ENCODE peak calls at places on chromosomes 5 and 9, in six cellular contexts. U is activated T-helper 1 cell treated with anti-CD3 and anti-CD28 coated beads, Interleukin-2, amount 50 U/mL, for 16 hours; T is ACHN; Y is upper lobe of right lung; E is naive thymus-derived CD4-positive, alpha-beta T cell; G is stimulated activated CD8-positive, alpha-beta memory T cell treated with anti-CD3 and anti-CD28 coated beads, Interleukin-7, amount 100 ng/mL, for 1 hour. F is an unnamed sample.

GRCh38 chr9:134477342-134477925 is 151.2 kb downstream of the RXRA start:
- DNase-seq in U (no peak), T (no peak), Y (no peak), E (no peak), G (no peak), F (no peak)

GRCh38 chr9:106111039-106111740 is 416.8 kb downstream of the TMEM38B start:
- DNase-seq in U (no peak), T (no peak), Y (no peak), E (no peak), G (no peak), F (no peak)

GRCh38 chr5:151008124-151008491 is 12.3 kb upstream of the GPX3 start:
- DNase-seq in U (no peak), T (no peak), Y (no peak), E (no peak), G (no peak), F (no peak)

GRCh38 chr5:38364825-38365224 is 106.5 kb downstream of the EGFLAM start:
- DNase-seq in U (no peak), T (no peak), Y (no peak), E (no peak), G (no peak), F (no peak)

GRCh38 chr5:1718669-1719068 is 81.0 kb downstream of the MRPL36 start:
- DNase-seq in U (no peak), T (peak), Y (no peak), E (no peak), G (no peak), F (no peak)

GRCh38 chr9:125654121-125654520 is 52.9 kb downstream of the MAPKAP1 start:
- DNase-seq in U (no peak), T (no peak), Y (no peak), E (no peak), G (no peak), F (no peak)

GRCh38 chr9:133050781-133051180 is 11.0 kb upstream of the CEL start:
- DNase-seq in U (no peak), T (no peak), Y (no peak), E (no peak), G (no peak), F (no peak)

GRCh38 chr9:2691626-2692025 is 25.7 kb upstream of the KCNV2 start:
- DNase-seq in U (no peak), T (no peak), Y (no peak), E (no peak), G (no peak), F (no peak)